ENCODE peak calls at places on chromosomes 13 and 19, in four cellular contexts. W is PC-3, I is AG10803, B is tibial nerve. O is an unnamed sample.

GRCh38 chr13:42746846-42747245 is 34.5 kb upstream of the FAM216B start:
- DNase-seq in W (peak), I (no peak), B (no peak), O (no peak)

GRCh38 chr13:25846227-25846984 is 205.4 kb downstream of the SHISA2 start:
- DNase-seq in W (peak), I (no peak), B (no peak), O (no peak)

GRCh38 chr19:8423821-8424223 is 10.7 kb downstream of the MARCHF2 start:
- DNase-seq in W (peak), I (peak), B (peak), O (no peak)

GRCh38 chr13:50911051-50911690 is 1.6 kb downstream of the RNASEH2B start:
- DNase-seq in W (peak), I (peak), B (no peak), O (peak)

GRCh38 chr19:2586196-2586595 is 110.3 kb downstream of the GADD45B start:
- DNase-seq in W (no peak), I (no peak), B (no peak), O (no peak)

GRCh38 chr13:111068009-111068350 is 47.1 kb upstream of the ARHGEF7 start:
- DNase-seq in W (no peak), I (no peak), B (no peak), O (no peak)

GRCh38 chr19:54470991-54471782 is 1.9 kb downstream of the CDC42EP5 start:
- DNase-seq in W (no peak), I (no peak), B (peak), O (peak)

GRCh38 chr19:28264556-28264955 is 948.4 kb downstream of the UQCRFS1 start:
- DNase-seq in W (no peak), I (no peak), B (no peak), O (no peak)

GRCh38 chr19:29668746-29669609 is 3.7 kb downstream of the PLEKHF1 start:
- DNase-seq in W (no peak), I (no peak), B (no peak), O (no peak)

GRCh38 chr19:23772668-23773063 is 14.0 kb upstream of the ZNF681 start:
- DNase-seq in W (peak), I (no peak), B (no peak), O (no peak)

GRCh38 chr13:21014139-21014665 is 47.2 kb downstream of the LATS2 start:
- DNase-seq in W (no peak), I (no peak), B (no peak), O (no peak)

GRCh38 chr13:85798999-85799646 is at the start of gene SLITRK6:
- DNase-seq in W (peak), I (no peak), B (no peak), O (no peak)

GRCh38 chr19:55640577-55641375 is at the start of gene ZNF580:
- DNase-seq in W (peak), I (peak), B (peak), O (peak)

GRCh38 chr19:55640043-55640576 is 692 bp upstream of the ZNF580 start:
- DNase-seq in W (no peak), I (peak), B (peak), O (peak)

GRCh38 chr19:55636723-55637122 is 4.1 kb upstream of the ZNF580 start:
- DNase-seq in W (no peak), I (no peak), B (no peak), O (no peak)

GRCh38 chr19:55637534-55637933 is 3.3 kb upstream of the ZNF580 start:
- DNase-seq in W (no peak), I (no peak), B (no peak), O (no peak)

GRCh38 chr19:55638864-55639359 is 1.9 kb upstream of the ZNF580 start:
- DNase-seq in W (peak), I (peak), B (no peak), O (no peak)
- TF ChIP-seq CTCF in W (peak), I (peak), B (no peak), O (peak)

DNA sequence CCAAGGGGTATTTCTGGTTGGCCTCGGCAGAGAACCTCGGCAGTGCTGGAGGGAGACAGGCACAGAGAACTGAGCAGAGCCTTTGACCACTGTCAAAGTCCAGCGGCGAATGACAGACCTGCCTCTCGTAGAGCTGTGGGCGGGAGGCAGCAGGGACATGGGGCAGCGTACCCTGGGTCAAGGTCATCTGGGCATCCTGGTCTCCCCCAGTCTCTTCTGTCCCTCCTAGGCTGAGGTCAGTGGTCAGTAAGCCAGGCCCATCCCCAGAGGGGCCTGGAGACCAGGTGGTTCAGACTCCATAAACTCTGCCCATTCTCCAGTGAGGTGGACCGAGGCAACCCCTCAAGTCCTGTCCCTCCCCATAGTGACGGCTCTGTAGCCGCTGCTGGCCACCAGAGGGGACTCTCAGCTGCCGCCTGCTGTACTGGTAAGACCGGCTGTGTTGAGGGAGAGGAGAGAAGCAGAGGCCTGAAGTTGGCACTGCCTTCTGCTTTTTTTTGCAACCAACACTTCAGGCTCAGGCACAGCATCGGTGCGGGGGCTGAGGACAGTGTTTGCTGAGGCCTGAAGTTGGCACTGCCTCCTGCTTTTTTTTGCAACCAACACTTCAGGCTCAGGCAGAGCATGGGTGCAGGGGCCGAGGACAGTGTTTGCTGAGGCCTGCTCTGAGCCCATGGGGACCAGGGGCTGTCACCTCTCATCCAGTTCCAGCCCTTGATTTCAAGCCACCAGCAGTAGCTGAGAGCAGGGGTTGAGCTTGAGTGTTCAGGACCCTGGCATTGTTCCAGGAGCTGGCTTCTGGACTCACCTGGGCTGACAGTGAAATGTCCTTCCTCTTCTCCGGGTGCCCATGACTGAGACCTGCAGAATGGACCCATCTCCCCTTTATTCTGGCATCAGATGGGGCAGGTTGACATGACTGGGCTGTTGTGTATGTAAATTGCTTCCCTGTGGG is at the start of gene PGLYRP2:
- DNase-seq in W (peak), I (no peak), B (no peak), O (no peak)
- TF ChIP-seq CTCF in W (peak), I (no peak), B (no peak), O (no peak)

DNA sequence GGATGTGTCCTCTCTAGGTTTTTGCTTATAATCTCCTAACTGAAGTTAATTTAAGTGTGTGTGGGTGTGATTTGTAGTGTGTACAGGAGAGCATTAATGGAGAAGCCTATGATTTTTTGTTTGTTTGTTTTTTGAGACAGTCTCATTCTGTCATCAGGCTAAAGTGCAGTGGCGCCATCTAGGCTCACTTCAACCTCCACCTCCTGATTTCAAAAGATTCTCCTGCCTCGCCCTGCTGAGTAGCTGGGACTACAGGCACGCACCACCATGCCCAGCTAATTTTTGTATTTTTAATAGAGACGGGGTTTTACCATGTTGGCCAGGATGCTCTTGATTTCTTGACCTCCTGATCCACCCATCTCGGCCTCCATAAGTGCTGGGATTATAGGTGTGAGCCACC is 20.6 kb downstream of the ZNF701 start:
- DNase-seq in W (no peak), I (no peak), B (no peak), O (no peak)
- TF ChIP-seq CTCF in W (peak), I (no peak), B (no peak), O (no peak)

GRCh38 chr13:30702006-30702405 is 33.3 kb upstream of the ALOX5AP start:
- DNase-seq in W (no peak), I (no peak), B (no peak), O (no peak)
- TF ChIP-seq CTCF in W (peak), I (no peak), B (no peak), O (no peak)

DNA sequence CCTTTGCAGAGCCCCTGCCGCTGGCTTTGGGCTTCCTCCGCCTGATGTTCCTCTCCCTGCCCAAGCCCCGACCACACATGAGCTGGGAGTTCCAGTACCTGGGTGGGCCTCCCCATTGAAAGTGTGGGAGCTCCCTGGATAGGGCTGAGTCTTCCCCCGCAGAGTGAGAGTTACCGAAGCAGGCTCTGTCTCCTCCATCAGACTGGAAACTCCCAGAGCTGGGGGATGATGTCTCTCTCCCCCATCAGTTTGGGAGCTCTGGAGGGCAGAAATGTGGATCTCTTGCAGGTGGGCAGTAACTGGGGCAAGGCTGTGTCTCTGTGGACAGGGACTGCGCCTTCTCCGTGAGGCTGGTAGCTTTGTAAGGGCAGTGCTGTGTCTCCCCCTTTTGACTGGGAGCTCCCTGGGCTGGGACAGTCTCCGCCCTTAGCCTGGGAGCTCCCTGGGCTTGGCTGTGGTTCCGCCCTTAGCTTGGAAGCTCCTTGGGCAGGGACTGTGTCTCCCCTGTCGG is 767 bp downstream of the DCAF15 start:
- DNase-seq in W (peak), I (peak), B (no peak), O (no peak)
- TF ChIP-seq CTCF in W (peak), I (peak), B (no peak), O (no peak)

DNA sequence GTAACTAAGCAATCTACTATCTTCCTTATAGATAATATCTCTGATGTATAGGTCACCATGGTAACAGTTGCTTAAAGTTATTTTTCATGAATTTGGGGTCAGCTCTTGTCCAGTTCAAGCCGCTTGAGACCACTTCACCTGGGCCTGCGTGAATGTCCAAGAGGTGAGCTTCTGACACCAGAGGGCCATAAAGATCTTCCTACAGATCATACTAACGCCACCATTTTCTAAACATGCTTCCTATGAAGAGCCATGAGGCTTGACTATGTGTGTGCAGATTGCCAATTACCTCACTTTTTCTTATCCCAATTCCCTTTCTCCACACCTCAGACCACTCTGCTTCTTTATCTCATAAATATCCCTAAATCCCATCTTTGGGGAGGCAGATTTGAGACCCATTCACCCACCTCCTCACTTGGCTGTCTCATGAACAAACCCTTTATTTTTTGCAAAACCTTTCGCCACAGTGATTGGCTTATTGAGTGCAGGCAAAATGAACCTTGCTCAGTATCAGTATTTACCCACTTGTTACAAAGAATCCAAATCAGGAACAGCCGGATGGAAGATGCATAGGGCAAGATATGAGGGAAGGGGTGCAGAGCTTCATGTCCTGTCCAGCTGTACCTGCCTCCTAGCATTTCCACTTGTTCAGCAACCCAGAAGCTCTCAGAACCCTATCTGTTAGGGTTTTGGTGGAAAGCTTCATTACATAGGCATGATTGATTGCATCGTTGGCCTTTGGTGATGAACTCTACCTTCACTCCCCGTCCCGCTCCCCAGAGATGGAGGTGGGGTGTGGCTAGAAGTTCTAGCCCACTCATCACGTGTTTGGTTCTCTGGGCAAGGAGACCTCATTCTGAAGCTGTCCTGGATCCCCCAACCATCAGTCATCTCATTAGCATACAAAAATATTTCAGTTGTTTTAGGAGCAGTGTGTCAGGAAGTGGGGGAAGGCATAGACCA is 34.2 kb downstream of the FAM187B start:
- DNase-seq in W (no peak), I (no peak), B (no peak), O (no peak)
- TF ChIP-seq CTCF in W (no peak), I (no peak), B (no peak), O (no peak)

GRCh38 chr19:13825489-13826475 is 30.5 kb downstream of the ZSWIM4 start:
- DNase-seq in W (peak), I (peak), B (no peak), O (no peak)
- TF ChIP-seq CTCF in W (no peak), I (no peak), B (no peak), O (no peak)

O was measured in GM20000.